ENCODE peak calls at places on chromosomes 6 and 20, in nine cellular contexts. W, Z, I, J, K, B, P, L and O are unnamed samples.

GRCh38 chr6:82589509-82590206 is 226.0 kb downstream of the TPBG start:
- DNase-seq in W (no peak), Z (peak; percentile 60), I (no peak), J (peak; percentile 7), K (no peak), B (peak; percentile 3), P (no peak), L (no peak), O (no peak)

GRCh38 chr20:35506872-35507638 is 22.4 kb downstream of the C20orf173 start:
- DNase-seq in W (no peak), Z (no peak), I (no peak), J (no peak), K (no peak), B (no peak), P (no peak), L (no peak), O (no peak)

GRCh38 chr20:47795214-47795667 is 10.0 kb upstream of the SULF2 start:
- DNase-seq in W (no peak), Z (no peak), I (no peak), J (no peak), K (peak; percentile 96), B (no peak), P (peak; percentile 88), L (no peak), O (no peak)

GRCh38 chr6:19415605-19416326 is 421.4 kb upstream of the ID4 start:
- DNase-seq in W (no peak), Z (no peak), I (no peak), J (no peak), K (no peak), B (no peak), P (no peak), L (no peak), O (no peak)

GRCh38 chr6:139637766-139638165 is 263.3 kb upstream of the CITED2 start:
- DNase-seq in W (no peak), Z (no peak), I (no peak), J (no peak), K (no peak), B (no peak), P (no peak), L (no peak), O (no peak)

GRCh38 chr6:93985953-93986352 is 566.6 kb upstream of the EPHA7 start:
- DNase-seq in W (no peak), Z (no peak), I (no peak), J (no peak), K (no peak), B (no peak), P (no peak), L (no peak), O (no peak)

GRCh38 chr6:4399656-4400055 is 264.3 kb upstream of the ECI2 start:
- DNase-seq in W (no peak), Z (no peak), I (no peak), J (no peak), K (no peak), B (no peak), P (no peak), L (no peak), O (no peak)

GRCh38 chr6:166905505-166906134 is 50.7 kb downstream of the RNASET2 start:
- DNase-seq in W (no peak), Z (no peak), I (no peak), J (no peak), K (no peak), B (no peak), P (no peak), L (no peak), O (peak; percentile 74)

GRCh38 chr6:53628354-53629119 is 37.0 kb downstream of the KLHL31 start:
- DNase-seq in W (no peak), Z (no peak), I (no peak), J (no peak), K (peak; percentile 36), B (no peak), P (peak; percentile 75), L (no peak), O (no peak)

GRCh38 chr6:159254186-159254585 is 85.0 kb downstream of the FNDC1 start:
- DNase-seq in W (no peak), Z (no peak), I (no peak), J (no peak), K (no peak), B (no peak), P (no peak), L (no peak), O (peak; percentile 34)

GRCh38 chr6:79385893-79386292 is 151.3 kb downstream of the LCA5 start:
- DNase-seq in W (no peak), Z (no peak), I (no peak), J (no peak), K (no peak), B (peak; percentile 83), P (no peak), L (no peak), O (no peak)

GRCh38 chr6:108793449-108794134 is 54.6 kb upstream of the ARMC2 start:
- DNase-seq in W (no peak), Z (no peak), I (no peak), J (no peak), K (no peak), B (no peak), P (no peak), L (no peak), O (no peak)

GRCh38 chr6:30102701-30103629 is 9.9 kb downstream of the TRIM31 start:
- DNase-seq in W (peak; percentile 65), Z (peak; percentile 24), I (peak; percentile 93), J (no peak), K (peak; percentile 90), B (peak; percentile 82), P (peak; percentile 90), L (peak; percentile 95), O (peak; percentile 97)

GRCh38 chr6:144675231-144675861 is 390.2 kb downstream of the UTRN start:
- DNase-seq in W (no peak), Z (peak; percentile 24), I (no peak), J (no peak), K (peak; percentile 85), B (peak; percentile 17), P (no peak), L (no peak), O (no peak)

GRCh38 chr6:37884548-37884947 is 65.0 kb downstream of the ZFAND3 start:
- DNase-seq in W (no peak), Z (no peak), I (no peak), J (no peak), K (no peak), B (no peak), P (no peak), L (no peak), O (no peak)

GRCh38 chr6:50815436-50816114 is 3.1 kb upstream of the TFAP2B start:
- DNase-seq in W (no peak), Z (no peak), I (no peak), J (no peak), K (no peak), B (peak; percentile 39), P (no peak), L (no peak), O (no peak)

GRCh38 chr6:22041797-22042489 is 254.9 kb downstream of the PRL start:
- DNase-seq in W (no peak), Z (no peak), I (no peak), J (no peak), K (no peak), B (no peak), P (no peak), L (no peak), O (peak; percentile 26)

GRCh38 chr20:10447028-10447427 is 11.9 kb downstream of the SLX4IP start:
- DNase-seq in W (peak; percentile 38), Z (peak; percentile 92), I (no peak), J (no peak), K (no peak), B (peak; percentile 66), P (no peak), L (no peak), O (no peak)

GRCh38 chr6:53032853-53033252 is 32.4 kb upstream of the FBXO9 start:
- DNase-seq in W (no peak), Z (no peak), I (no peak), J (no peak), K (no peak), B (peak; percentile 22), P (no peak), L (no peak), O (no peak)

GRCh38 chr6:32112436-32112980 is 3.4 kb upstream of the TNXB start:
- DNase-seq in W (no peak), Z (no peak), I (peak; percentile 91), J (no peak), K (peak; percentile 43), B (no peak), P (no peak), L (peak; percentile 87), O (no peak)

GRCh38 chr20:1489764-1490436 is 1.3 kb downstream of the SIRPB2 start:
- DNase-seq in W (no peak), Z (no peak), I (no peak), J (no peak), K (no peak), B (peak; percentile 29), P (no peak), L (peak; percentile 72), O (peak; percentile 88)
- TF ChIP-seq POLR2A in W (no peak), Z (no peak), I (no peak), J (no peak), K (no peak), B (no peak), P (no peak), L (no peak), O (peak; percentile 18)

GRCh38 chr6:112906737-112907136 is 559.6 kb downstream of the RFPL4B start:
- DNase-seq in W (no peak), Z (no peak), I (no peak), J (no peak), K (no peak), B (peak; percentile 70), P (no peak), L (no peak), O (no peak)
- TF ChIP-seq POLR2AphosphoS5 in W (no peak), Z (no peak), I (no peak), J (no peak), K (no peak), B (no peak), P (no peak), L (no peak), O (no peak)

DNA sequence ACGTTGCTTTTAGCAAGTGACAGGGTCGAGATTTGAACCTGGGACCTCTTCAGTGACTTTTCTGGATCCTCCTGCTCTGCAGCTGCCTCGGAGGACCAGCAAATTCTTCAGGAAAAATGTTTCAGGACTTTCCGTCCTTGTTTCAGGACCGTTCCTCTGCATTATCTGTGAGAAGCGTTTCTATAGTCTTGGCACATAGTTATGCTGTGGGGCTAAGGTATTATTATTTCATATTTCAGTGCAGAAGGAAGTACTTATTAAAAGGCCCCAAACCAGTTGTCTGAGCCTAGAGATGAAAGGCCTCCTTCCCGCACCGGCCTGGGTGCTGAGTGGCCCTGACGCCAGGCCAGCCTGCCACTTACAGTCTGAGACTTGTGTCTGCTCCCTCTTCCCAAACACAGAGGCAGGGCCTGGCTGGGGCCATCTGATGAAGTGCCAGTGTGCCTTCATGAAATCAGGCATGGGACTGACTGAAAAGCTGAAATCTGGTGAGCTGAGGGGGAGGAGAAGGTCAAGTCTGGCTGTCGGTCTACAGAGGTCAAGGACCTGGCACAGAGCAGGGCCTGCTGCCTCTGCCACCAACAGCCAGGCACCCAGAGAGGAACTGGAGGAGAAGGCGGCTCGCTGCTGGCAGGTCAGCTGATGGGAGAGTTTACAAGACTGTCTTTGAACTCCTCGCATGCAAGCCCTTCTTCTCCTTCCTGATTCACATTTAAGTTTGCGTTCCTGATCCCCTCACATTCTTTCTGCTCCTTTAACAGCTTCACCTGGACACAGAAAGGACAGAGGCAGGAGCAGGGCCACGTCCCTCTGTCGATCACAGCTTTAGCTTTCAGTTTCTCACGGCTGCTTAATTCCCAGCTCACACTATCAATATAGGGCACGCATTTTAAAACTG is 8.9 kb upstream of the QKI start:
- DNase-seq in W (no peak), Z (no peak), I (peak; percentile 74), J (no peak), K (no peak), B (peak; percentile 58), P (peak; percentile 49), L (peak; percentile 86), O (peak; percentile 60)
- TF ChIP-seq POLR2A in W (no peak), Z (peak; percentile 68), I (no peak), J (no peak), K (no peak), B (no peak), P (no peak), L (no peak), O (no peak)

GRCh38 chr20:16569218-16570153 is 3.8 kb downstream of the KIF16B start:
- DNase-seq in W (no peak), Z (no peak), I (no peak), J (no peak), K (no peak), B (no peak), P (no peak), L (no peak), O (no peak)
- TF ChIP-seq POLR2AphosphoS5 in W (no peak), Z (no peak), I (no peak), J (no peak), K (no peak), B (no peak), P (no peak), L (no peak), O (no peak)